ENCODE peak calls at places on chromosomes 3 and 15, in seven cellular contexts. N is psoas muscle, V is endothelial cell, B is ovary, O is tibial artery, R is cardiac fibroblast, L is mammary epithelial cell. Y is an unnamed sample.

GRCh38 chr15:37106490-37107001 is 6.2 kb upstream of the MEIS2 start:
- DNase-seq in N (no peak), V (peak), B (peak), O (no peak), R (peak), L (no peak), Y (peak)

GRCh38 chr3:140573011-140573410 is 104.9 kb upstream of the TRIM42 start:
- DNase-seq in N (no peak), V (no peak), B (no peak), O (no peak), R (no peak), L (no peak), Y (no peak)

GRCh38 chr3:99923873-99924272 is 106.2 kb downstream of the CMSS1 start:
- DNase-seq in N (no peak), V (no peak), B (no peak), O (no peak), R (no peak), L (no peak), Y (no peak)

GRCh38 chr3:71397046-71397445 is 186.5 kb downstream of the FOXP1 start:
- DNase-seq in N (no peak), V (peak), B (no peak), O (peak), R (peak), L (no peak), Y (no peak)

GRCh38 chr15:89888214-89888804 is 5.5 kb downstream of the AP3S2 start:
- DNase-seq in N (no peak), V (no peak), B (no peak), O (no peak), R (peak), L (peak), Y (no peak)

GRCh38 chr3:127408684-127409420 is 121.0 kb upstream of the PRR20G start:
- DNase-seq in N (no peak), V (no peak), B (no peak), O (no peak), R (no peak), L (no peak), Y (no peak)

GRCh38 chr3:126954141-126954845 is 28.6 kb upstream of the PLXNA1 start:
- DNase-seq in N (peak), V (no peak), B (peak), O (no peak), R (no peak), L (no peak), Y (peak)

GRCh38 chr3:195284842-195285241 is 13.9 kb upstream of the XXYLT1 start:
- DNase-seq in N (no peak), V (no peak), B (no peak), O (no peak), R (no peak), L (no peak), Y (no peak)

GRCh38 chr3:13393427-13394360 is 26.4 kb downstream of the NUP210 start:
- DNase-seq in N (no peak), V (no peak), B (no peak), O (no peak), R (no peak), L (no peak), Y (no peak)

GRCh38 chr3:52004158-52004787 is 8.6 kb upstream of the RPL29 start:
- DNase-seq in N (peak), V (peak), B (no peak), O (no peak), R (peak), L (no peak), Y (peak)

GRCh38 chr15:77974098-77974414 is 103.5 kb downstream of the TBC1D2B start:
- DNase-seq in N (peak), V (no peak), B (peak), O (no peak), R (peak), L (no peak), Y (no peak)

GRCh38 chr3:32894977-32895376 is 56.5 kb upstream of the CCR4 start:
- DNase-seq in N (no peak), V (no peak), B (no peak), O (no peak), R (no peak), L (no peak), Y (no peak)

GRCh38 chr3:195609229-195609628 is 25.5 kb upstream of the APOD start:
- DNase-seq in N (no peak), V (no peak), B (no peak), O (no peak), R (no peak), L (no peak), Y (no peak)

GRCh38 chr15:26051771-26052685 is 188.9 kb upstream of the ATP10A start:
- DNase-seq in N (peak), V (no peak), B (no peak), O (peak), R (no peak), L (no peak), Y (no peak)

GRCh38 chr3:5651351-5651750 is 463.8 kb downstream of the EDEM1 start:
- DNase-seq in N (no peak), V (no peak), B (no peak), O (no peak), R (no peak), L (no peak), Y (no peak)

GRCh38 chr3:60989893-60990740 is 261.1 kb downstream of the FHIT start:
- DNase-seq in N (no peak), V (no peak), B (no peak), O (no peak), R (no peak), L (no peak), Y (no peak)

GRCh38 chr3:188900421-188900941 is 271.3 kb upstream of the TPRG1 start:
- DNase-seq in N (no peak), V (no peak), B (no peak), O (no peak), R (peak), L (peak), Y (no peak)

GRCh38 chr3:188253800-188254452 is 100.0 kb downstream of the LPP start:
- DNase-seq in N (no peak), V (no peak), B (no peak), O (no peak), R (no peak), L (no peak), Y (no peak)

GRCh38 chr3:187040637-187041361 is 98.5 kb downstream of the RPL39L start:
- DNase-seq in N (no peak), V (no peak), B (no peak), O (no peak), R (peak), L (peak), Y (no peak)

GRCh38 chr3:149087208-149087607 is 875 bp upstream of the HLTF start:
- DNase-seq in N (no peak), V (no peak), B (no peak), O (no peak), R (no peak), L (no peak), Y (no peak)

GRCh38 chr3:132071043-132071442 is 36.2 kb upstream of the CPNE4 start:
- DNase-seq in N (no peak), V (no peak), B (no peak), O (no peak), R (peak), L (no peak), Y (no peak)

GRCh38 chr15:67199881-67200763 is 54.3 kb downstream of the AAGAB start:
- DNase-seq in N (no peak), V (no peak), B (no peak), O (no peak), R (no peak), L (no peak), Y (no peak)

GRCh38 chr3:134427400-134428111 is 53.3 kb upstream of the AMOTL2 start:
- DNase-seq in N (peak), V (no peak), B (no peak), O (peak), R (peak), L (peak), Y (no peak)

GRCh38 chr3:173639098-173639497 is 241.6 kb downstream of the NLGN1 start:
- DNase-seq in N (no peak), V (no peak), B (no peak), O (no peak), R (no peak), L (no peak), Y (no peak)

DNA sequence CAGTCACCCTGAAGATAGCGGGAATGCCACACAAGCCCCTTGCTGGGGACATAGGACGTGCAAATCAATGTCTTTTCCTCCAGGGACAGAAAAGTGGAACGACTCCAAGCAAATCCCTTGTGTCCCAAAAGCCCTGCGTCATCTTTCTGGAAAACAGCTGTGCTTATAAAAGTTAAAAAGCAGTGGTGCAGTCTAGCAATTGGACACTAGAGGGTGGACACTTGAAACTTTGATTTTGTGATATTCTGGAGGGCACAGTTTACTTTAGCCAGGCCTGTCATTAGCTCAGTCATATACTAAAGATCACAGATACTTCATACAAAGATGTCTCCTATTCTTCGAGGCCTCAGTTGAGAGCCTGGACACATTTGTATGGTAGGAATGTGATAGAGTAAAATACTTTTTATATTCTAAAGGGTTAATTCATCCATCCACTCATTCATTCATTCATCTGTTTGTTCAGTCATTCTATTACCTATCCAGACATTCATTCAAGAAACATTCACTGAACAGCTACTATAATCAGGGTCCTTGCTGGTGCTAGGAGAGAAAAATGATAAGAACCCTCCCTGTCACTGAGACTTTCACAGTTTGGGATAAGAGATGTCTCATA is 63.8 kb upstream of the ANKRD34C start:
- DNase-seq in N (no peak), V (no peak), B (no peak), O (no peak), R (peak), L (no peak), Y (no peak)
- TF ChIP-seq CTCF in N (peak), V (peak), B (no peak), O (peak), R (peak), L (peak), Y (peak)

DNA sequence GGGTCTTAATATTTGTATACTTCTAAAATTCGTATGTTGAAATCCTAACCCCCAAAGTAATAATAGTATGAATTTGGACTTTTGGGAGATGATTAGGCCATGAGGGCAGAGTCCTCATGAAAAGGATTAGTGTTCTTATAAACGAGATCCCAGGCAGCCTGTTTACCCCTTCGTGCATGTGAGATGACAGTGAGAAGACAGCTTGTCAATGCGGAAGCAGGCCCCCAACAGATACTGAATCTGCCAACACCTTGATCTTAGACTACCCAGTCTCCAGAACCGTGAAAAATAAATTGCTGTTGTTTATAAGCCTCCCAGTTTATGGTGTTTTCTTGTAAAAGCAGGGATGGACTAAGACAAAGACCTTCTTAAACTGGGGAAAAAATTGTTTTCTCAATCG is 714.2 kb downstream of the SI start:
- DNase-seq in N (no peak), V (no peak), B (no peak), O (no peak), R (no peak), L (no peak), Y (no peak)
- TF ChIP-seq CTCF in N (no peak), V (no peak), B (no peak), O (no peak), R (no peak), L (no peak), Y (no peak)

GRCh38 chr15:51907136-51907862 is 64.3 kb downstream of the LEO1 start:
- DNase-seq in N (no peak), V (no peak), B (no peak), O (no peak), R (no peak), L (peak), Y (no peak)
- TF ChIP-seq CTCF in N (no peak), V (no peak), B (no peak), O (no peak), R (no peak), L (peak), Y (no peak)

GRCh38 chr3:179750720-179751328 is 98.0 kb downstream of the USP13 start:
- DNase-seq in N (no peak), V (peak), B (no peak), O (no peak), R (peak), L (no peak), Y (no peak)
- TF ChIP-seq CTCF in N (peak), V (peak), B (no peak), O (peak), R (peak), L (peak), Y (peak)